ENCODE peak calls at places on chromosomes 1 and 21, in five cellular contexts. One of them, this sample, is unnamed.

GRCh38 chr21:45294509-45295291 is 7.0 kb upstream of the POFUT2 start:
- DNase-seq in astrocyte of the spinal cord: peak
- DNase-seq in GM23338: peak
- DNase-seq in sigmoid colon: peak
- DNase-seq in hepatocyte: peak
- DNase-seq in this sample: peak

GRCh38 chr1:115457295-115457694 is 119.2 kb upstream of the NGF start:
- DNase-seq in astrocyte of the spinal cord: peak
- DNase-seq in GM23338: no peak
- DNase-seq in sigmoid colon: no peak
- DNase-seq in hepatocyte: no peak
- DNase-seq in this sample: no peak

GRCh38 chr1:10074059-10074854 is 41.5 kb downstream of the UBE4B start:
- DNase-seq in astrocyte of the spinal cord: peak
- DNase-seq in GM23338: no peak
- DNase-seq in sigmoid colon: no peak
- DNase-seq in hepatocyte: peak
- DNase-seq in this sample: peak

GRCh38 chr1:94783342-94784264 is 36.6 kb upstream of the SLC44A3 start:
- DNase-seq in astrocyte of the spinal cord: peak
- DNase-seq in GM23338: no peak
- DNase-seq in sigmoid colon: peak
- DNase-seq in hepatocyte: peak
- DNase-seq in this sample: peak

GRCh38 chr1:42214447-42214871 is 49.9 kb upstream of the GUCA2A start:
- DNase-seq in astrocyte of the spinal cord: peak
- DNase-seq in GM23338: no peak
- DNase-seq in sigmoid colon: no peak
- DNase-seq in hepatocyte: peak
- DNase-seq in this sample: peak

GRCh38 chr1:73781257-73781656 is 416.7 kb downstream of the LRRIQ3 start:
- DNase-seq in astrocyte of the spinal cord: peak
- DNase-seq in GM23338: no peak
- DNase-seq in sigmoid colon: no peak
- DNase-seq in hepatocyte: peak
- DNase-seq in this sample: no peak

GRCh38 chr1:39491146-39491921 is at the start of gene BMP8A:
- DNase-seq in astrocyte of the spinal cord: no peak
- DNase-seq in GM23338: peak
- DNase-seq in sigmoid colon: peak
- DNase-seq in hepatocyte: peak
- DNase-seq in this sample: no peak

GRCh38 chr1:100616121-100616621 is 78.2 kb downstream of the GPR88 start:
- DNase-seq in astrocyte of the spinal cord: no peak
- DNase-seq in GM23338: no peak
- DNase-seq in sigmoid colon: no peak
- DNase-seq in hepatocyte: no peak
- DNase-seq in this sample: no peak

GRCh38 chr1:248306103-248306502 is 2.9 kb upstream of the OR2T12 start:
- DNase-seq in astrocyte of the spinal cord: no peak
- DNase-seq in GM23338: no peak
- DNase-seq in sigmoid colon: no peak
- DNase-seq in hepatocyte: no peak
- DNase-seq in this sample: no peak

GRCh38 chr1:34762474-34763141 is 3.1 kb downstream of the GJB4 start:
- DNase-seq in astrocyte of the spinal cord: no peak
- DNase-seq in GM23338: no peak
- DNase-seq in sigmoid colon: no peak
- DNase-seq in hepatocyte: no peak
- DNase-seq in this sample: no peak

GRCh38 chr21:46404306-46404705 is 54.4 kb upstream of the DIP2A start:
- DNase-seq in astrocyte of the spinal cord: no peak
- DNase-seq in GM23338: no peak
- DNase-seq in sigmoid colon: no peak
- DNase-seq in hepatocyte: no peak
- DNase-seq in this sample: no peak

GRCh38 chr1:92291372-92291999 is 7.3 kb downstream of the GLMN start:
- DNase-seq in astrocyte of the spinal cord: peak
- DNase-seq in GM23338: peak
- DNase-seq in sigmoid colon: no peak
- DNase-seq in hepatocyte: peak
- DNase-seq in this sample: peak

GRCh38 chr1:235050911-235051360 is 77.7 kb downstream of the TOMM20 start:
- DNase-seq in astrocyte of the spinal cord: peak
- DNase-seq in GM23338: no peak
- DNase-seq in sigmoid colon: no peak
- DNase-seq in hepatocyte: no peak
- DNase-seq in this sample: no peak

GRCh38 chr1:237864338-237865244 is 26.1 kb downstream of the ZP4 start:
- DNase-seq in astrocyte of the spinal cord: peak
- DNase-seq in GM23338: peak
- DNase-seq in sigmoid colon: peak
- DNase-seq in hepatocyte: peak
- DNase-seq in this sample: no peak

GRCh38 chr1:40712997-40713396 is 21.5 kb downstream of the NFYC start:
- DNase-seq in astrocyte of the spinal cord: no peak
- DNase-seq in GM23338: no peak
- DNase-seq in sigmoid colon: no peak
- DNase-seq in hepatocyte: no peak
- DNase-seq in this sample: no peak

GRCh38 chr1:17776426-17776825 is 21.3 kb downstream of the ACTL8 start:
- DNase-seq in astrocyte of the spinal cord: no peak
- DNase-seq in GM23338: no peak
- DNase-seq in sigmoid colon: no peak
- DNase-seq in hepatocyte: no peak
- DNase-seq in this sample: no peak

GRCh38 chr21:39867198-39867650 is at the start of gene PCP4:
- DNase-seq in astrocyte of the spinal cord: peak
- DNase-seq in GM23338: peak
- DNase-seq in sigmoid colon: peak
- DNase-seq in hepatocyte: peak
- DNase-seq in this sample: no peak

GRCh38 chr1:15455522-15455921 is 1.0 kb upstream of the CELA2A start:
- DNase-seq in astrocyte of the spinal cord: peak
- DNase-seq in GM23338: no peak
- DNase-seq in sigmoid colon: no peak
- DNase-seq in hepatocyte: no peak
- DNase-seq in this sample: no peak

GRCh38 chr1:78263946-78264345 is 218.2 kb downstream of the GIPC2 start:
- DNase-seq in astrocyte of the spinal cord: no peak
- DNase-seq in GM23338: no peak
- DNase-seq in sigmoid colon: no peak
- DNase-seq in hepatocyte: no peak
- DNase-seq in this sample: no peak

GRCh38 chr1:44408181-44409018 is 3.3 kb downstream of the RNF220 start:
- DNase-seq in astrocyte of the spinal cord: no peak
- DNase-seq in GM23338: peak
- DNase-seq in sigmoid colon: no peak
- DNase-seq in hepatocyte: peak
- DNase-seq in this sample: no peak

GRCh38 chr1:48498096-48498791 is 26.2 kb upstream of the SPATA6 start:
- DNase-seq in astrocyte of the spinal cord: peak
- DNase-seq in GM23338: peak
- DNase-seq in sigmoid colon: peak
- DNase-seq in hepatocyte: peak
- DNase-seq in this sample: peak

GRCh38 chr1:223712184-223712855 is at the start of gene CAPN2:
- DNase-seq in astrocyte of the spinal cord: peak
- DNase-seq in GM23338: peak
- DNase-seq in sigmoid colon: peak
- DNase-seq in hepatocyte: peak
- DNase-seq in this sample: peak

GRCh38 chr1:27290586-27290985 is 31.4 kb upstream of the TMEM222 start:
- DNase-seq in astrocyte of the spinal cord: no peak
- DNase-seq in GM23338: no peak
- DNase-seq in sigmoid colon: no peak
- DNase-seq in hepatocyte: no peak
- DNase-seq in this sample: no peak

GRCh38 chr1:17313910-17314309 is 5.9 kb downstream of the PADI4 start:
- DNase-seq in astrocyte of the spinal cord: no peak
- DNase-seq in GM23338: no peak
- DNase-seq in sigmoid colon: peak
- DNase-seq in hepatocyte: no peak
- DNase-seq in this sample: no peak

GRCh38 chr1:71089536-71090270 is 8.9 kb upstream of the ZRANB2 start:
- DNase-seq in astrocyte of the spinal cord: peak
- DNase-seq in GM23338: no peak
- DNase-seq in sigmoid colon: no peak
- DNase-seq in hepatocyte: no peak
- DNase-seq in this sample: peak

GRCh38 chr1:231806623-231807470 is 180.3 kb downstream of the DISC1 start:
- DNase-seq in astrocyte of the spinal cord: no peak
- DNase-seq in GM23338: peak
- DNase-seq in sigmoid colon: peak
- DNase-seq in hepatocyte: peak
- DNase-seq in this sample: no peak
- TF ChIP-seq CTCF in astrocyte of the spinal cord: peak
- TF ChIP-seq CTCF in GM23338: peak
- TF ChIP-seq CTCF in sigmoid colon: peak
- TF ChIP-seq CTCF in hepatocyte: peak
- TF ChIP-seq CTCF in this sample: peak

GRCh38 chr1:62744594-62745577 is 39.0 kb upstream of the ATG4C start:
- DNase-seq in astrocyte of the spinal cord: no peak
- DNase-seq in GM23338: no peak
- DNase-seq in sigmoid colon: no peak
- DNase-seq in hepatocyte: no peak
- DNase-seq in this sample: no peak

GRCh38 chr1:62746809-62747138 is 37.2 kb upstream of the ATG4C start:
- DNase-seq in astrocyte of the spinal cord: no peak
- DNase-seq in GM23338: no peak
- DNase-seq in sigmoid colon: no peak
- DNase-seq in hepatocyte: no peak
- DNase-seq in this sample: no peak

DNA sequence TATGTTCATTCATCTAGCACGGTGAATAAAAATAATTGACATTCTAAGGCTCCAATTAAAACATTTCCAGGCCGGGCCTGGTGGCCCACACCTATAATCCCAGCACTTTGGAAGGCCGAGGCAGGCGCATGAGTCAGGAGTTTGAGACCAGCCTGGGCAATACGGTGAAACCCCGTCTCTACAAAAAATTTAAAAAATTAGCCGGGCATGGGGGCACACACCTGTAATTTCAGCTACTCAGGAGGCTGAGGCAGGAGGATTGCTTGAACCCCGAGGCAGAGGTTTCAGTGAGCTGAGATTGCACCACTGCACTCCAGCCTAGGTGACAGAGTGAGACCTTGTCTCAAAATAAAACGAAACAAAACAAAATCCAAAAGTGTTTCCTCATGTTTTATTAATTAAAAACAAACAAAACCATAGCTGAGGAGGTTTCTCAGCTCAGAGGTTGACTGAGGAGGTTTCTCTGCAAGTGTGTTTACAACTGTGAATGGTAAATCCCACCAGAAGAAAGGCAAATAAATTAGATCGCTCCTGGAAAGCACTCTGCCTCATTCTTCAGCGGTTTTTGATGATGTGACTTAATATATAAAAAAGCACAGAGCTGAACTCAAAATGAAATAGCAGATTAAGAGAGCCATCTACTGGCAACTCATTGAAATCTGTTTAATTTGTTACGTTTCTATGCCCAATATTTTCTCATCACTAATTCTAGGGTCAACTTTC is 37.7 kb upstream of the ATG4C start:
- DNase-seq in astrocyte of the spinal cord: peak
- DNase-seq in GM23338: peak
- DNase-seq in sigmoid colon: no peak
- DNase-seq in hepatocyte: peak
- DNase-seq in this sample: peak
- H3K4me3 ChIP-seq in astrocyte of the spinal cord: no peak
- H3K4me3 ChIP-seq in GM23338: no peak
- H3K4me3 ChIP-seq in sigmoid colon: no peak
- H3K4me3 ChIP-seq in hepatocyte: no peak
- H3K4me3 ChIP-seq in this sample: peak

GRCh38 chr1:23129846-23130245 is 38.8 kb downstream of the LUZP1 start:
- DNase-seq in astrocyte of the spinal cord: no peak
- DNase-seq in GM23338: no peak
- DNase-seq in sigmoid colon: no peak
- DNase-seq in hepatocyte: no peak
- DNase-seq in this sample: no peak
- TF ChIP-seq CTCF in astrocyte of the spinal cord: no peak
- TF ChIP-seq CTCF in GM23338: no peak
- TF ChIP-seq CTCF in sigmoid colon: no peak
- TF ChIP-seq CTCF in hepatocyte: no peak
- TF ChIP-seq CTCF in this sample: no peak

DNA sequence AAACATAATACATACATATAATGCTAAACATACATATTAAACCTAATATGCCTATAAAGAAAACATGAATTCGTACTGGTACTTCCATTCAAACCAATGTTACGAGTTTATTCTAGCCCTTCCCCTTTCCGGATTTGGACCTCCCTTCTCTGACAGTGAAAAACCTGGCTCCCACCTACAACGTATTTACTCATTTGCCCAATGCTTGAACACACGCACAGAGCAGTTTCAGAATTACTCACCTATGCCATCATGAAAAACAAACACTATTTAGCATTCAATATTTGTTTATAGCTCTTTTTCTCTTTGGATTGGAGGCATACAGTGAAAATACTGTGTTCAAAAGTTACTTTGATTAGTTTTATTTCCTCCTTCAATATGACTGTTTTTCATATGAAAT is 204.4 kb downstream of the LMX1A start:
- DNase-seq in astrocyte of the spinal cord: no peak
- DNase-seq in GM23338: no peak
- DNase-seq in sigmoid colon: no peak
- DNase-seq in hepatocyte: no peak
- DNase-seq in this sample: no peak
- H3K4me3 ChIP-seq in astrocyte of the spinal cord: no peak
- H3K4me3 ChIP-seq in GM23338: no peak
- H3K4me3 ChIP-seq in sigmoid colon: no peak
- H3K4me3 ChIP-seq in hepatocyte: no peak
- H3K4me3 ChIP-seq in this sample: no peak

DNA sequence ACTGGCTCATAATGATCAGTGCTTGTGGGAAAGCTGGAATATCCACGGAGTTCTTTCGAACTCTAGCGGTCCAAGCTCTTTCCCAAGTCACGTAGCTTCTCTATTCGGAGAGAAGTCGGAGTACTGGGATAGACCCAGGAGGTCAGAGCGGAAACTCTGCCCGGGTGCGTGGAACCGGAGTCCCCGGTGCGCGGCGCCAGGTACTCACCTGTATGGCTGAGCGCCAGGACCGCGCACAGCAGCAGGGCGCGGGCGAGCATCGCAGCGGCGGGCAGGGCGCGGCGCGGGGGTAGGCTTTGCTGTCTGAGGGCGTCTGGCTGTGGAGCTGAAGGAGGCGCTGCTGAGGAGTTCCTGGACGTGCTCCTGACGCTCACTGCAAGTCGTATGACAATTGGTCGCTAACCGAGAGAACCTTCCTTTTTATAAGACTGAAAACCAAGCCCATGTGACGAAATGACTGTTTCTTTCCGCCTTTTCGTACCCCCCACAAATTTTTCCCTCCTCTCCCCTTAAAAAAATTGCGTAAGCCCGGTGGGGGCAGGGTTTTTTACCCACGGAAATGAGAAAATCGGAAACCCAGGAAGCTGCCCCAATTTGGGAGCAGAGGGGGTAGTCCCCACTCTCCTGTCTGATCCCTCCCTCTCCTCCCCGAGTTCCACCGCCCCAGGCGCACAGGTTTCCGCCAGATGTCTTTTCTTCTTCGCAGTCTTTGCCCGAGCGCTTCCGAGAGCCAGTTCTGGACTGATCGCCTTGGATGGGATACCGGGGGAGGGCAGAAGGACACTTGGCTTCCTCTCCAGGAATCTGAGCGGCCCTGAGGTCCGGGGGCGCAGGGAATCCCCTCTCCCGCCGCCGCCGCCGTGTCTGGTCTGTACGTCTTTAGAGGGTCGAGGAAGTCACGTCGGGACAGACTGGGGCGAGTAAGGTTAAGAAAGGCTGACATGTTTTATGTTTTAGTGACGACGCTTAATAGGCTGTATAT is at the start of gene PTGS2:
- DNase-seq in astrocyte of the spinal cord: peak
- DNase-seq in GM23338: peak
- DNase-seq in sigmoid colon: peak
- DNase-seq in hepatocyte: peak
- DNase-seq in this sample: peak
- TF ChIP-seq CTCF in astrocyte of the spinal cord: peak
- TF ChIP-seq CTCF in GM23338: peak
- TF ChIP-seq CTCF in sigmoid colon: peak
- TF ChIP-seq CTCF in hepatocyte: peak
- TF ChIP-seq CTCF in this sample: peak